ENCODE peak calls at places on chromosomes 16 and 17, in eight cellular contexts. G is OCI-LY7, E is MM.1S, K is HCT116, Y is neural progenitor cell, Q is hepatocyte, C is GM23338, M is SK-N-SH. P is an unnamed sample.

GRCh38 chr17:55155867-55156560 is 108.7 kb upstream of the HLF start:
- DNase-seq in G (no peak), E (no peak), K (no peak), Y (no peak), Q (no peak), C (no peak), M (no peak), P (no peak)

GRCh38 chr17:79047923-79048825 is 24.2 kb downstream of the C1QTNF1 start:
- DNase-seq in G (no peak), E (no peak), K (no peak), Y (peak; percentile 54), Q (no peak), C (no peak), M (no peak), P (peak; percentile 22)

GRCh38 chr17:43907425-43907981 is at the start of gene MPP2:
- DNase-seq in G (peak; percentile 68), E (no peak), K (peak; percentile 64), Y (peak; percentile 95), Q (peak; percentile 89), C (peak; percentile 96), M (peak; percentile 86), P (peak; percentile 32)

GRCh38 chr16:30063893-30064745 is 1.4 kb upstream of the ALDOA start:
- DNase-seq in G (peak; percentile 87), E (peak; percentile 89), K (no peak), Y (peak; percentile 64), Q (peak; percentile 64), C (peak; percentile 74), M (peak; percentile 76), P (peak; percentile 47)

GRCh38 chr17:61285483-61286320 is 113.9 kb upstream of the TBX2 start:
- DNase-seq in G (no peak), E (no peak), K (no peak), Y (peak; percentile 57), Q (peak; percentile 28), C (peak; percentile 70), M (no peak), P (peak; percentile 22)

GRCh38 chr17:38732376-38733314 is 2.5 kb downstream of the CISD3 start:
- DNase-seq in G (no peak), E (no peak), K (no peak), Y (no peak), Q (no peak), C (no peak), M (no peak), P (no peak)

GRCh38 chr16:65392831-65393565 is 271.1 kb upstream of the CDH11 start:
- DNase-seq in G (no peak), E (no peak), K (no peak), Y (no peak), Q (no peak), C (no peak), M (no peak), P (peak; percentile 90)

GRCh38 chr17:44556114-44556853 is 1.0 kb upstream of the FZD2 start:
- DNase-seq in G (peak; percentile 85), E (peak; percentile 56), K (peak; percentile 19), Y (peak; percentile 98), Q (peak; percentile 68), C (peak; percentile 98), M (peak; percentile 67), P (peak; percentile 68)

GRCh38 chr17:29138991-29139682 is 41.1 kb downstream of the MYO18A start:
- DNase-seq in G (peak; percentile 75), E (peak; percentile 68), K (no peak), Y (no peak), Q (no peak), C (no peak), M (no peak), P (no peak)

GRCh38 chr16:70746040-70746707 is 54.8 kb downstream of the VAC14 start:
- DNase-seq in G (no peak), E (no peak), K (peak; percentile 51), Y (no peak), Q (peak; percentile 69), C (no peak), M (peak; percentile 41), P (peak; percentile 73)

GRCh38 chr17:36657390-36657762 is 56.0 kb downstream of the MRM1 start:
- DNase-seq in G (no peak), E (no peak), K (no peak), Y (no peak), Q (no peak), C (peak; percentile 64), M (no peak), P (no peak)

GRCh38 chr17:36661047-36661666 is 59.8 kb downstream of the MRM1 start:
- DNase-seq in G (no peak), E (no peak), K (no peak), Y (no peak), Q (no peak), C (no peak), M (peak; percentile 72), P (no peak)

GRCh38 chr17:36653374-36653773 is 52.0 kb downstream of the MRM1 start:
- DNase-seq in G (no peak), E (no peak), K (no peak), Y (peak; percentile 38), Q (no peak), C (no peak), M (no peak), P (no peak)

GRCh38 chr17:36661688-36662087 is 60.3 kb downstream of the MRM1 start:
- DNase-seq in G (no peak), E (no peak), K (no peak), Y (no peak), Q (no peak), C (no peak), M (no peak), P (no peak)

GRCh38 chr17:36657763-36658490 is 56.5 kb downstream of the MRM1 start:
- DNase-seq in G (no peak), E (no peak), K (no peak), Y (peak; percentile 76), Q (peak; percentile 44), C (peak; percentile 86), M (peak; percentile 64), P (no peak)
- TF ChIP-seq CTCF in G (no peak), E (no peak), K (peak; percentile 52), Y (peak; percentile 64), Q (peak; percentile 35), C (peak; percentile 83), M (no peak), P (no peak)

GRCh38 chr17:58402679-58403078 is 14.7 kb downstream of the RNF43 start:
- DNase-seq in G (no peak), E (no peak), K (peak; percentile 66), Y (peak; percentile 22), Q (no peak), C (peak; percentile 86), M (no peak), P (peak; percentile 71)

GRCh38 chr17:58400826-58401225 is 16.5 kb downstream of the RNF43 start:
- DNase-seq in G (no peak), E (no peak), K (no peak), Y (no peak), Q (no peak), C (no peak), M (no peak), P (no peak)

GRCh38 chr17:58403312-58403711 is 14.0 kb downstream of the RNF43 start:
- DNase-seq in G (no peak), E (no peak), K (no peak), Y (peak; percentile 49), Q (no peak), C (peak; percentile 79), M (no peak), P (no peak)

GRCh38 chr17:58401287-58401686 is 16.0 kb downstream of the RNF43 start:
- DNase-seq in G (no peak), E (no peak), K (no peak), Y (no peak), Q (no peak), C (no peak), M (no peak), P (peak; percentile 45)

DNA sequence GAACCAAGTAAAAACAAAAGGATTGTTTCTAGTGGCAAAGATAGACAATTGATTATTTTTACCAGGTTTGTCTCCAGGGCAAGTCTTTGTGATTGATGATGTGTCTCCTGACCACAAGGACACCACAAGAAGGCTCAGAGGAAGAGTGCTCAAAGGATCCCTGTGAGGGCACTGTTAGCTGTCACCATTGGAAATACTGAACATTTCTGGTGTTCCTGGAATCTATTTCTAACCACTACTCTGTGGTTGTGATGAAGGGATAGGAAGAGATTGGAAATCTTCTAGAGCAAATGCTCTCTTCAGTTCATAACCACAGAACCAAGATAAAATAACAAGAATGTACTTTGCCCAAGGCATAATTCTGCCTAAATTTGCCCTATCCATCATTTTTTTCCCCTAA is 15.3 kb downstream of the RNF43 start:
- DNase-seq in G (no peak), E (no peak), K (peak; percentile 85), Y (no peak), Q (no peak), C (no peak), M (no peak), P (peak; percentile 64)
- TF ChIP-seq EZH2phosphoT487 in G (no peak), E (no peak), K (no peak), Y (no peak), Q (no peak), C (no peak), M (no peak), P (no peak)

GRCh38 chr16:80976946-80977345 is 29.7 kb downstream of the CMC2 start:
- DNase-seq in G (no peak), E (no peak), K (no peak), Y (no peak), Q (no peak), C (no peak), M (no peak), P (no peak)

GRCh38 chr16:80973991-80974390 is 32.7 kb downstream of the CMC2 start:
- DNase-seq in G (no peak), E (no peak), K (no peak), Y (no peak), Q (no peak), C (no peak), M (no peak), P (peak; percentile 32)

GRCh38 chr16:80971814-80972213 is 34.9 kb downstream of the CMC2 start:
- DNase-seq in G (no peak), E (peak; percentile 6), K (no peak), Y (peak; percentile 23), Q (no peak), C (no peak), M (no peak), P (no peak)

GRCh38 chr16:80972611-80973010 is 34.1 kb downstream of the CMC2 start:
- DNase-seq in G (no peak), E (no peak), K (no peak), Y (no peak), Q (no peak), C (no peak), M (no peak), P (no peak)

DNA sequence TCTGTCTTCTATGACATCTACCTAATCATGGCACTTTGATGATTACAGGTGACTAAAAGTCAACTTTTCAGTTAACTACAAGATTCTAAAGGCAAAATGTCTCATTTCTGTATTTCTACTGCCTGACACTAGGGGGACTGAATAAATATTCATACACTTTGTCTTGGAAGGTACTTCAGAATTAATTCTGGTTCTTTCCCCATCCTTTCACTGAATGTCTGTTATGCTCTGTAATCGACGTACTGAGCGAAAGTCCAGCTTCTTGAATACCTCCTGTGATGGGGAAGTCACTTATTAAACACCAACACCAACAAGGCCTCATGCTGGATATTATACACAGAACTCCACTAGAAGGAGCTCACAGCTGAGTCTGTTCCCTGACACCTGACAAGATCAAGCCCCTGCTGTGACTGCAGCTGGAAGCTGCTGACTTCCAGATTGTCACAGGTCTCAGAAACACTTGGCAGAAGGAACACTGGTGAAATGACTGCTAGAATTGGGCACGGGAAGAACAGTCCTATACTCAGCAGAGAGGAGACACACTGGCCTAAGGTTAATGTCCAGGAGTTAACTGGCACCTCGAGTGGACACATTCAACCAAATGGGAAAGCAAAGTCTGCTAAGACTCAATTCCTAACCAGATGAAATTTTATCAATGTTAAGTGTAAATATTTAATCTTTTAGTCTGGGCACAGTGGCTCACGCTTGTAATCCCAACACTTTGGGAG is 31.9 kb downstream of the CMC2 start:
- DNase-seq in G (peak; percentile 24), E (no peak), K (peak; percentile 12), Y (peak; percentile 18), Q (no peak), C (no peak), M (no peak), P (peak; percentile 6)
- TF ChIP-seq CTCF in G (peak; percentile 79), E (no peak), K (peak; percentile 62), Y (peak; percentile 56), Q (peak; percentile 32), C (no peak), M (peak; percentile 59), P (peak; percentile 69)

GRCh38 chr16:1193143-1193824 is 31.8 kb downstream of the TPSG1 start:
- DNase-seq in G (no peak), E (no peak), K (peak; percentile 53), Y (no peak), Q (no peak), C (no peak), M (peak; percentile 77), P (no peak)
- TF ChIP-seq EZH2phosphoT487 in G (no peak), E (no peak), K (no peak), Y (no peak), Q (no peak), C (no peak), M (no peak), P (no peak)